ENCODE peak calls at places on chromosomes 7 and 10, in seven cellular contexts. One of them, this sample, is unnamed.

GRCh38 chr7:66238712-66239466 is 33.8 kb downstream of the TPST1 start:
- DNase-seq in NCI-H1105: no peak
- DNase-seq in Karpas-422: no peak
- DNase-seq in natural killer cell: no peak
- DNase-seq in SK-MEL-5: no peak
- DNase-seq in mucosa of gallbladder: no peak
- DNase-seq in activated CD4-positive, alpha-beta T cell treated with anti-CD3 and anti-CD28 coated beads for 4 hours: no peak
- DNase-seq in this sample: no peak

GRCh38 chr7:28132959-28133745 is 47.4 kb downstream of the JAZF1 start:
- DNase-seq in NCI-H1105: no peak
- DNase-seq in Karpas-422: no peak
- DNase-seq in natural killer cell: no peak
- DNase-seq in SK-MEL-5: peak; percentile 88
- DNase-seq in mucosa of gallbladder: no peak
- DNase-seq in activated CD4-positive, alpha-beta T cell treated with anti-CD3 and anti-CD28 coated beads for 4 hours: no peak
- DNase-seq in this sample: peak; percentile 51

GRCh38 chr7:128831994-128832879 is 2.0 kb downstream of the FLNC start:
- DNase-seq in NCI-H1105: no peak
- DNase-seq in Karpas-422: no peak
- DNase-seq in natural killer cell: no peak
- DNase-seq in SK-MEL-5: no peak
- DNase-seq in mucosa of gallbladder: no peak
- DNase-seq in activated CD4-positive, alpha-beta T cell treated with anti-CD3 and anti-CD28 coated beads for 4 hours: no peak
- DNase-seq in this sample: no peak

GRCh38 chr7:151087247-151088018 is 1.2 kb downstream of the AGAP3 start:
- DNase-seq in NCI-H1105: peak; percentile 35
- DNase-seq in Karpas-422: no peak
- DNase-seq in natural killer cell: peak; percentile 39
- DNase-seq in SK-MEL-5: peak; percentile 42
- DNase-seq in mucosa of gallbladder: peak; percentile 46
- DNase-seq in activated CD4-positive, alpha-beta T cell treated with anti-CD3 and anti-CD28 coated beads for 4 hours: no peak
- DNase-seq in this sample: no peak

GRCh38 chr10:49272251-49273081 is 26.5 kb upstream of the C10orf71 start:
- DNase-seq in NCI-H1105: no peak
- DNase-seq in Karpas-422: no peak
- DNase-seq in natural killer cell: no peak
- DNase-seq in SK-MEL-5: no peak
- DNase-seq in mucosa of gallbladder: no peak
- DNase-seq in activated CD4-positive, alpha-beta T cell treated with anti-CD3 and anti-CD28 coated beads for 4 hours: no peak
- DNase-seq in this sample: peak; percentile 90

GRCh38 chr7:28405662-28406061 is 6.7 kb upstream of the CREB5 start:
- DNase-seq in NCI-H1105: no peak
- DNase-seq in Karpas-422: no peak
- DNase-seq in natural killer cell: no peak
- DNase-seq in SK-MEL-5: peak; percentile 52
- DNase-seq in mucosa of gallbladder: peak; percentile 52
- DNase-seq in activated CD4-positive, alpha-beta T cell treated with anti-CD3 and anti-CD28 coated beads for 4 hours: no peak
- DNase-seq in this sample: peak; percentile 69

GRCh38 chr7:21960922-21961321 is 15.2 kb upstream of the CDCA7L start:
- DNase-seq in NCI-H1105: no peak
- DNase-seq in Karpas-422: no peak
- DNase-seq in natural killer cell: no peak
- DNase-seq in SK-MEL-5: no peak
- DNase-seq in mucosa of gallbladder: peak; percentile 13
- DNase-seq in activated CD4-positive, alpha-beta T cell treated with anti-CD3 and anti-CD28 coated beads for 4 hours: no peak
- DNase-seq in this sample: peak; percentile 73

GRCh38 chr10:11515596-11516418 is 95.6 kb downstream of the USP6NL start:
- DNase-seq in NCI-H1105: no peak
- DNase-seq in Karpas-422: peak; percentile 89
- DNase-seq in natural killer cell: no peak
- DNase-seq in SK-MEL-5: peak; percentile 71
- DNase-seq in mucosa of gallbladder: peak; percentile 38
- DNase-seq in activated CD4-positive, alpha-beta T cell treated with anti-CD3 and anti-CD28 coated beads for 4 hours: peak; percentile 41
- DNase-seq in this sample: peak; percentile 57

GRCh38 chr10:4242561-4243035 is 457.6 kb upstream of the KLF6 start:
- DNase-seq in NCI-H1105: no peak
- DNase-seq in Karpas-422: no peak
- DNase-seq in natural killer cell: no peak
- DNase-seq in SK-MEL-5: no peak
- DNase-seq in mucosa of gallbladder: no peak
- DNase-seq in activated CD4-positive, alpha-beta T cell treated with anti-CD3 and anti-CD28 coated beads for 4 hours: no peak
- DNase-seq in this sample: peak; percentile 79

GRCh38 chr10:18312385-18313145 is 172.3 kb downstream of the CACNB2 start:
- DNase-seq in NCI-H1105: peak; percentile 3
- DNase-seq in Karpas-422: peak; percentile 70
- DNase-seq in natural killer cell: no peak
- DNase-seq in SK-MEL-5: peak; percentile 76
- DNase-seq in mucosa of gallbladder: no peak
- DNase-seq in activated CD4-positive, alpha-beta T cell treated with anti-CD3 and anti-CD28 coated beads for 4 hours: no peak
- DNase-seq in this sample: peak; percentile 48

GRCh38 chr7:106246941-106247826 is 37.6 kb downstream of the NAMPT start:
- DNase-seq in NCI-H1105: no peak
- DNase-seq in Karpas-422: no peak
- DNase-seq in natural killer cell: no peak
- DNase-seq in SK-MEL-5: no peak
- DNase-seq in mucosa of gallbladder: no peak
- DNase-seq in activated CD4-positive, alpha-beta T cell treated with anti-CD3 and anti-CD28 coated beads for 4 hours: no peak
- DNase-seq in this sample: no peak

GRCh38 chr7:40644454-40645188 is 509.8 kb downstream of the SUGCT start:
- DNase-seq in NCI-H1105: no peak
- DNase-seq in Karpas-422: no peak
- DNase-seq in natural killer cell: no peak
- DNase-seq in SK-MEL-5: no peak
- DNase-seq in mucosa of gallbladder: no peak
- DNase-seq in activated CD4-positive, alpha-beta T cell treated with anti-CD3 and anti-CD28 coated beads for 4 hours: no peak
- DNase-seq in this sample: no peak

GRCh38 chr7:26372738-26373137 is 81.1 kb downstream of the SNX10 start:
- DNase-seq in NCI-H1105: no peak
- DNase-seq in Karpas-422: no peak
- DNase-seq in natural killer cell: no peak
- DNase-seq in SK-MEL-5: no peak
- DNase-seq in mucosa of gallbladder: no peak
- DNase-seq in activated CD4-positive, alpha-beta T cell treated with anti-CD3 and anti-CD28 coated beads for 4 hours: no peak
- DNase-seq in this sample: no peak

GRCh38 chr7:4883352-4884144 is at the start of gene RADIL:
- DNase-seq in NCI-H1105: peak; percentile 92
- DNase-seq in Karpas-422: no peak
- DNase-seq in natural killer cell: peak; percentile 90
- DNase-seq in SK-MEL-5: peak; percentile 95
- DNase-seq in mucosa of gallbladder: peak; percentile 86
- DNase-seq in activated CD4-positive, alpha-beta T cell treated with anti-CD3 and anti-CD28 coated beads for 4 hours: peak; percentile 77
- DNase-seq in this sample: peak; percentile 67

This sample was measured in HT1080.